ENCODE peak calls at places on chromosomes 5 and 9, in six cellular contexts. I, V, N, H, A and P are unnamed samples.

GRCh38 chr9:114214181-114214580 is 58.8 kb downstream of the COL27A1 start:
- DNase-seq in I (no peak), V (no peak), N (no peak), H (peak), A (no peak), P (no peak)

GRCh38 chr5:109990723-109991359 is 301.1 kb downstream of the MAN2A1 start:
- DNase-seq in I (no peak), V (no peak), N (no peak), H (no peak), A (no peak), P (no peak)

GRCh38 chr5:168377525-168377924 is 86.1 kb downstream of the WWC1 start:
- DNase-seq in I (no peak), V (no peak), N (no peak), H (no peak), A (no peak), P (no peak)

GRCh38 chr9:132673355-132673754 is 3.1 kb downstream of the GTF3C4 start:
- DNase-seq in I (peak), V (no peak), N (no peak), H (peak), A (no peak), P (peak)

GRCh38 chr5:57832873-57833272 is 350.3 kb upstream of the ACTBL2 start:
- DNase-seq in I (no peak), V (no peak), N (no peak), H (peak), A (no peak), P (no peak)

GRCh38 chr9:97553841-97554240 is 52.4 kb downstream of the TMOD1 start:
- DNase-seq in I (no peak), V (no peak), N (no peak), H (no peak), A (no peak), P (no peak)

GRCh38 chr9:127520941-127521918 is 69.9 kb downstream of the LRSAM1 start:
- DNase-seq in I (no peak), V (no peak), N (peak), H (peak), A (no peak), P (peak)

GRCh38 chr5:119316116-119316515 is 39.7 kb upstream of the TNFAIP8 start:
- DNase-seq in I (no peak), V (no peak), N (no peak), H (no peak), A (no peak), P (no peak)

GRCh38 chr9:114386886-114387677 is 700 bp downstream of the AKNA start:
- DNase-seq in I (no peak), V (peak), N (peak), H (peak), A (no peak), P (peak)

GRCh38 chr9:109417585-109418544 is 80.2 kb downstream of the PTPN3 start:
- DNase-seq in I (no peak), V (no peak), N (peak), H (no peak), A (no peak), P (no peak)

GRCh38 chr9:33159760-33160127 is 7.4 kb downstream of the B4GALT1 start:
- DNase-seq in I (no peak), V (peak), N (peak), H (peak), A (no peak), P (peak)

GRCh38 chr5:151924564-151925395 is at the start of gene GLRA1:
- DNase-seq in I (peak), V (no peak), N (peak), H (peak), A (no peak), P (peak)

DNA sequence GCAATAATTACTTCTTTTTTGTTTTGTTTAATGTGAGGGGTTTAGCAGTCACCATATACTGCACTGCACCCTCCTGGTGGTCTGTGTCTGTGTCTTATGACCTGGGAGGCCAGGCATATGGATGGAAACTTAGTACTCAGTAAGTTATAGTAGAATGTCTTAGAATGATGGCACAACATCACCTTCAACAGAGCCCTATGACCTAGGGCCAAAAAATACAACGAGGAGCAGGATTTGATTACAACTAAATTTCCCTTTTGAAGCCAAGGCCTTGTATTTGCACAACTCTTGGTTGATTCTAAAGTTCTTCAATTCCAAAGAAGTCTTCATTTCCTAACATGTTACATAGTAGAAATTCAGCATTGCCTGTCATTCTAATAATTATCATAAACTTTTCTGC is 422.1 kb upstream of the PIK3R1 start:
- DNase-seq in I (no peak), V (no peak), N (no peak), H (no peak), A (no peak), P (no peak)
- TF ChIP-seq CTCF in I (no peak), V (no peak), N (no peak), H (no peak), A (no peak), P (no peak)

GRCh38 chr9:89522261-89522978 is 24.5 kb upstream of the SEMA4D start:
- DNase-seq in I (no peak), V (peak), N (peak), H (no peak), A (no peak), P (peak)
- H3K4me3 ChIP-seq in I (no peak), V (peak), N (no peak), H (no peak), A (no peak), P (no peak)

GRCh38 chr5:112372543-112372942 is 46.5 kb downstream of the EPB41L4A start:
- DNase-seq in I (no peak), V (no peak), N (no peak), H (no peak), A (no peak), P (no peak)
- TF ChIP-seq CTCF in I (no peak), V (no peak), N (no peak), H (no peak), A (no peak), P (no peak)

GRCh38 chr5:14986413-14986812 is 114.8 kb upstream of the ANKH start:
- DNase-seq in I (no peak), V (no peak), N (no peak), H (no peak), A (no peak), P (no peak)

GRCh38 chr5:14983666-14984441 is 112.3 kb upstream of the ANKH start:
- DNase-seq in I (no peak), V (no peak), N (no peak), H (no peak), A (no peak), P (no peak)

DNA sequence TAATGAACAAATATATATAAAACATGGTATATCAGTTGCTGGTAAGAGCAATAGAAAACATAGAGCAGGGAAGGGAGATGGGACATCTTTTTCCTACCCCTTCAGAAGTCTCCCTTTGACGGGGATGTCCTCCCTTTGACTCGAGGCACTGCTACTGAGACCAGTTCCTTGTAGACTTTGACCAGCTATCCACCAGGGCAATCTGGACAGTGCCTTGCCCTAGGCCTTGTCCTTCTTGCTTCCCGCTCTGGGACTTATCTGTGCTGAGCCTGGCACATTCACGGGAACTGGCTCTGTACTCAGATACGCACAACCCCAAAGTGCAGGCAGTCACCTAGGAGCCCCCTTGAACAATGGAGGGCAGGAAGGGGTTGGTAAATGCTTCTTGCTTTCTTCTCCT is 116.6 kb upstream of the ANKH start:
- DNase-seq in I (no peak), V (no peak), N (no peak), H (no peak), A (no peak), P (no peak)
- H3K4me3 ChIP-seq in I (no peak), V (no peak), N (no peak), H (no peak), A (no peak), P (no peak)

DNA sequence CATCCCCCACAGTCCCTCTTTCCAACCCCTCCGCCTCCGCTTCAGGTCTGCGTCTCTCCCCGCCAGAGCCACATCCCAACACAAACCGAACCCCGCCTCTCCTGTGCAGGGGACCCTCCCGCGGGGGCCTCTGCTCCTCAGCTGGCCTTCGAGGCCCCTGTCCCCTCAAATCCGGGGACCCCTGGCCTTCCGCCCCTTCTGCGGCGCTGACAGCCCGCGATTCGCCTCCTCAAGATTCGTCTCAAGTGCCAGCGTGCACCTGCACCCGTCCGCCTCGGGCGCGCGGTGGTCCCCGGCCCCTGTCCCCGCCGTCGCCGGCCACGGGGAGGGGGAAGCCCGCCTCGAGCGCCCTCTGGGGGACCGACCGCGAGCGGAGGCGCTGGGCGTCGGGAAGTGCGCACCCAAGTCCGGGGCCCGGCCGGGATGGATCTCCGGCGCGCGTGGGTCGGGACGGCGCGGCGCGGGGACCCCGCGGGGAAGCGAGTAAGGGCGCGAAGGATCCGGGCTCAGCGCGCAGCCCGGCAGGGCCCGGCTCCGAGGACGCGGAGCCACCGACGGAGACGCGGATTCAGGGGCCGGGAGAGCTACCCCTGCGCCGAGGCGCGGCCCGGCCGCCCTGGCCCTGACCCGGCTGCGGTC is 623 bp downstream of the FLT4 start:
- DNase-seq in I (no peak), V (no peak), N (no peak), H (no peak), A (no peak), P (no peak)
- TF ChIP-seq CTCF in I (peak), V (no peak), N (peak), H (no peak), A (no peak), P (peak)

GRCh38 chr5:14050821-14051220 is 92.3 kb upstream of the TRIO start:
- DNase-seq in I (no peak), V (no peak), N (no peak), H (no peak), A (no peak), P (peak)

GRCh38 chr5:14056039-14056438 is 87.1 kb upstream of the TRIO start:
- DNase-seq in I (no peak), V (no peak), N (no peak), H (no peak), A (no peak), P (no peak)

GRCh38 chr5:14054111-14054854 is 88.9 kb upstream of the TRIO start:
- DNase-seq in I (no peak), V (no peak), N (no peak), H (no peak), A (no peak), P (no peak)

GRCh38 chr5:14057289-14057688 is 85.9 kb upstream of the TRIO start:
- DNase-seq in I (no peak), V (no peak), N (no peak), H (no peak), A (no peak), P (no peak)

GRCh38 chr5:14054965-14055963 is 87.9 kb upstream of the TRIO start:
- DNase-seq in I (no peak), V (no peak), N (no peak), H (peak), A (no peak), P (no peak)
- H3K4me3 ChIP-seq in I (no peak), V (no peak), N (no peak), H (no peak), A (no peak), P (no peak)

DNA sequence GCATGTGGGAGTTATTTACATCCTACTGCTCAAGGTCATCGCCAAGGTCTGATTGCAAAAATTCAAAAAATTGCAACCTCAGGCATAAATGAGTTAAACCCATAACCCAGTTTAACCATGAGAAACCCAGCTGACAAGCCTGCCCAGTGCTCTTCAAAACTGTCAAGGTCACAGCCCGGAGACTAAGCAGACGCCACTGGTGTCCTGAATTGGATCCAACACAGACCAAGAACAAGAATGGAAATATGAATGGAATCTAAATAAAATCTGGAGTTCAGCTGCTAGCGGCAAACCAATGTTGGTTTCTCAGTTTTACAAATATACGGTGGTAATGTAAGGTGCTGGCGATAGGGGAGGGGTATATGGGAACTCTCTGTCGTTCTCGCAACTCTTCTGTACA is 201.5 kb upstream of the MVB12B start:
- DNase-seq in I (no peak), V (no peak), N (no peak), H (no peak), A (no peak), P (peak)
- TF ChIP-seq CTCF in I (no peak), V (no peak), N (no peak), H (no peak), A (no peak), P (no peak)